ENCODE peak calls at places on chromosomes 11 and 22, in six cellular contexts. T is GM12878, V is vagina, F is stomach, O is transverse colon, U is upper lobe of left lung. E is an unnamed sample. For H3K4me1, the result is how much of the 10 kb centered on the place peaks cover.

GRCh38 chr11:43942651-43943356 is 367 bp downstream of the C11orf96 start:
- DNase-seq in T (no peak), O (no peak), V (no peak), F (no peak), U (no peak), E (no peak)

GRCh38 chr11:117011541-117011908 is 86.7 kb downstream of the SIK3 start:
- DNase-seq in T (no peak), F (no peak), O (no peak), U (no peak), V (no peak), E (no peak)

GRCh38 chr11:33899383-33900037 is 7.6 kb upstream of the LMO2 start:
- DNase-seq in U (no peak), O (peak), F (peak), T (no peak), V (no peak), E (no peak)

GRCh38 chr11:80182906-80183305 is 742.1 kb upstream of the TENM4 start:
- DNase-seq in T (no peak), V (no peak), F (no peak), O (no peak), U (no peak), E (no peak)

GRCh38 chr11:61762798-61763197 is 10.4 kb downstream of the MYRF start:
- DNase-seq in U (peak), F (no peak), T (no peak), O (no peak), V (no peak), E (no peak)

GRCh38 chr11:125586618-125587017 is 6.0 kb upstream of the STT3A start:
- DNase-seq in F (no peak), U (no peak), T (no peak), O (no peak), V (no peak), E (no peak)

GRCh38 chr11:4763096-4763495 is 6.6 kb downstream of the OR51F1 start:
- DNase-seq in V (no peak), U (no peak), O (no peak), T (peak), F (no peak), E (no peak)

GRCh38 chr22:20508815-20509271 is 1.4 kb downstream of the MED15 start:
- DNase-seq in V (no peak), O (no peak), U (no peak), T (no peak), F (no peak), E (no peak)

GRCh38 chr22:34914871-34915270 is 151.1 kb upstream of the ISX start:
- DNase-seq in O (no peak), T (no peak), U (no peak), F (no peak), V (no peak), E (no peak)

GRCh38 chr11:18106688-18107087 is 806 bp upstream of the SAAL1 start:
- DNase-seq in V (no peak), F (no peak), O (no peak), T (no peak), U (no peak), E (no peak)

DNA sequence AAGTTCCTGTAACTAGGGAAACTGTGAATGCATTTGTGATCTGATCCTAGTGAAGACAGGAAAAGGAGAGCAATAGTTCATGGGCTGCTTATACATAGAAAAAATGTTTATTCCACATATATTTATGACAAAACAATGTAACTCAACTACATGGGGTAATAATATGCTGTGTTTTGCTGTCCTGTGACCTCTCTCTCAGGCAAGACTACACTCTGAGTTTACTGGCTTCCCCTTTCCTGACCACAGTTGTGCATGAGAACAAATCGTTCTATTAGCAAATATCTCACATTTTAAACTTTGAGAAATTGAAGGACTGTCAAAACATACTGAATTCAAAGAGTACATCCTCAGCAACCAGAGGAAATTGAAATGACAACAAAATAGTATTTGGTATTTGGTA is 161.9 kb upstream of the TRPC6 start:
- DNase-seq in V (no peak), O (no peak), F (no peak), U (no peak), T (no peak), E (no peak)
- TF ChIP-seq POLR2AphosphoS5 in V (no peak), O (no peak), F (no peak), U (no peak), T (no peak), E (no peak)

DNA sequence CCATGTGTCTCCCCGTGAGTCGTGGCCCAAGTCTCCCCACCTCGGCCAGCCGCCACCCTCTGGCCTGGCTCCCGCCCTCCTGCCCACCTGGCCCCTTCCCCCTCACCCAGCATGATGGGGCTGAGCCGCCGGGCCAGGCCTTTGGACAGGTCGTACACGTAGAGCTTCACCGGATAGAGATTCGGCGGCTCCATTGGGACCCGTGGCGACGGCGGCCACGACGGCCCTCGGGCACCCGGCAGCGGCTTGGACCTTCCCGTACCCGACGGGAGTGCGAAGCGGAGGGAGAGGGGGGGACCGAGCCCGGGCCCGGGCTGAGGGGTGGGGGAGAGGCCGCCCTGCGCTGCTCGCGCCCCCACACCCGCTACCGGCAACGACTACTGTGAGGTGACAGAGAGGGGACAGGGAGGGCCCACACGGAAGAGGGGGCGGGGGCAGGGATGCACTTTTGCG is at the start of gene DESI1:
- DNase-seq in F (no peak), T (no peak), O (no peak), V (peak), U (no peak), E (peak)
- TF ChIP-seq POLR2A in F (no peak), T (peak), O (peak), V (peak), U (no peak), E (peak)

GRCh38 chr11:108666373-108666772 is 1.5 kb downstream of the DDX10 start:
- DNase-seq in O (no peak), V (no peak), F (no peak), U (no peak), T (no peak), E (no peak)

GRCh38 chr11:108669711-108670110 is 4.8 kb downstream of the DDX10 start:
- DNase-seq in F (no peak), O (no peak), V (no peak), T (no peak), U (no peak), E (no peak)

GRCh38 chr11:108669261-108669660 is 4.4 kb downstream of the DDX10 start:
- DNase-seq in T (no peak), V (no peak), O (no peak), F (no peak), U (no peak), E (no peak)

GRCh38 chr11:108670381-108670930 is 5.6 kb downstream of the DDX10 start:
- DNase-seq in T (no peak), U (no peak), O (no peak), F (no peak), V (no peak), E (no peak)

GRCh38 chr11:108672113-108672512 is 7.2 kb downstream of the DDX10 start:
- DNase-seq in V (no peak), U (no peak), T (no peak), F (no peak), O (no peak), E (no peak)
- H3K4me1 ChIP-seq in V (under half), U (under half), T (under half), F (under half), O (under half), E (under half)

GRCh38 chr22:46073683-46074504 is 76.4 kb upstream of the PPARA start:
- DNase-seq in F (peak), U (peak), V (no peak), O (peak), T (no peak), E (peak)

GRCh38 chr22:46071451-46072029 is 78.8 kb upstream of the PPARA start:
- DNase-seq in O (peak), T (no peak), F (peak), U (peak), V (no peak), E (peak)

GRCh38 chr22:46070722-46071450 is 79.4 kb upstream of the PPARA start:
- DNase-seq in T (no peak), O (peak), V (no peak), F (peak), U (peak), E (peak)

GRCh38 chr22:46072981-46073682 is 77.2 kb upstream of the PPARA start:
- DNase-seq in T (no peak), F (peak), O (peak), V (no peak), U (no peak), E (peak)

DNA sequence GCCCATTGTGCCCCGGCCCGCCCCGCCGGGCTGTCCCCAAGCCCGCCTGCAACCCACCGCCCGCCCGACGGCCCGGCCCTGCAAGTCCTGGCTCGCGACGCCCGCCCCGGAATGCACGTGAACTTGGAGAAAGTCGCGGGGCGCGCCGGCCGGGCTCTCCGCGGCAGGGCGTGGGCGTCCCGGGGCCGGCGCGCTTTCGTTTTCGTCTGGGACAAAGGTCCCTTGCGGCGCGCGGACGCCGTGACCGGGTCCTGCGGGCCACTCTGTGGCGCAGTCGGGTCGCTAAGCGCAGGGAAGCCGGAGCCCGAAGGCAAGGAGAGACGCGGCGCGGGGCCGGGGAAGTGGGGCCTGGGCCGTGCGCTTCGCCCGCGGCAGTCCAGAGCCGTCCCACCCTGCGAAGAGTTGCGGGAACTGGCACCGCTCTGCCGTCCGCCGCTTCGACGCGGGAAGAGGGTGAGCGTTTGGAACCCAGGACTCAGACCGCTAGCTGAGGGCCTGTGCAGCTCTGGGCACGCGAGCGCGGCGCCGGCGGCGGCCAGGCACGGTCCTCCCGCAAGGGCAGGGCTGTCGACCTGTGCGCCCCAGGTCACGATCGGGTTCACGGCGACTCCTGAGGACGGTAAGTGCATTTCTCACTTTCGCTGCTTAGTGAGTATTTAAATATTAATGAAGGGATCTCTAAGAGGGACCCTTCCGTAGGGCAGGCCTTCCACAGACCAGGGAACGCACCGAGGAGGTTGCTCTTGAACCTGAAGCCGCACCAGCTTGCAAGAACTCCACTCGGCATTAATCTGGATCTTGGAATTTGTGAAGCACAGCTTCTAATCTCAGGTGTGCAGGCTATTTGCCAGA is 78.1 kb upstream of the PPARA start:
- DNase-seq in O (peak), U (peak), F (peak), T (no peak), V (no peak), E (peak)
- TF ChIP-seq POLR2AphosphoS5 in O (peak), U (no peak), F (no peak), T (no peak), V (no peak), E (peak)

GRCh38 chr11:73374130-73374529 is 2.1 kb upstream of the RELT start:
- DNase-seq in F (no peak), U (no peak), T (no peak), O (no peak), V (no peak), E (no peak)

GRCh38 chr11:73379189-73379880 is 3.1 kb downstream of the RELT start:
- DNase-seq in F (peak), U (no peak), O (peak), V (no peak), T (no peak), E (no peak)

GRCh38 chr11:73375830-73376167 is 400 bp upstream of the RELT start:
- DNase-seq in V (no peak), U (no peak), F (no peak), T (no peak), O (no peak), E (no peak)

GRCh38 chr11:73376168-73376802 is at the start of gene RELT:
- DNase-seq in U (peak), O (peak), F (peak), V (no peak), T (peak), E (peak)

DNA sequence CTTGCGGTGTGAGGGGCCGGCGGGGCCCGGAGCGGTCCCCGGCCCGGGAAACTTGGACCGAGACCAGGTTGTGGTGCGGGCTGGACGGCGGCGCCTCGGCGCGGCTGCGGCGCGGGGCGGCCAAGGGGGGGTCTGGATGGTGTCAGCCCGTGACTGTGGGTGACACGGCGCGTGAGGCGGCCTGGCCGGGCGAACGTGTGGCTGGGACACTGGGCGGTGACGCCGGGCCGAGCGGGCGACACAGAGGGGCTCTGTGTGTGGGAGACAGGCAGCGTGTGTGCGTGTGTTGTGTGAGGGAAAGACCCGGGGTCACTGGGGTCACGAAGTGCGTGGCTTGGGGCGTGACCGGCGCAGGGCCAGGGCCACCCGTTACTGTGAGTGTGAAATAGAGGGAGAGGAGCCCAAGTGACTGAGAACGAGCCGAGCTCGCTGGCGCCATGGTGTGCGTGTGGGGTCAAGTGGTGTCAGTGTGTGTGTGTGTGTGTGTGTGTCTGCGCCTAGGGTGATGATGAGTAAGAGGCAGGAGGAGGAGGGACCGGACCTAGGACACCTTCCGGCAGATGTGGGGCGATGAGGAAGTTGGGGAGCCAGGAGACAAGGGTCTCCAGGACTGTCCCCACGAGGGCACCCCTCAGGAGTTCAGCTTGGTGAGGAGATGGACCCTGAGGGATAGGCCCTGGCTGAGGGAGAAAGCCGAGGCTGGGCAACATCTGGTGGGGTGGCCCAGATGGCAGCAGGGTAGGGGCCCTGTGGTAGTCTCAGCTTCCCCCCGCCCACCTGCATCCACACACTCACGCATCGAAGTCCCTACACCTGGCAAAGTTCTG is 817 bp downstream of the RELT start:
- DNase-seq in O (peak), U (peak), F (peak), V (no peak), T (no peak), E (peak)
- TF ChIP-seq POLR2A in O (peak), U (no peak), F (no peak), V (no peak), T (no peak), E (peak)

GRCh38 chr22:39243443-39244072 is 1.2 kb downstream of the PDGFB start:
- DNase-seq in F (no peak), O (no peak), V (no peak), U (peak), T (no peak), E (no peak)
- H3K4me1 ChIP-seq in F (half or more), O (half or more), V (half or more), U (half or more), T (under half), E (half or more)

GRCh38 chr11:35144103-35144741 is 5.3 kb downstream of the CD44 start:
- DNase-seq in U (no peak), V (no peak), F (peak), T (peak), O (peak), E (peak)
- TF ChIP-seq POLR2AphosphoS5 in U (peak), V (no peak), F (no peak), T (peak), O (no peak), E (peak)

GRCh38 chr11:7514099-7514725 is 413 bp downstream of the PPFIBP2 start:
- DNase-seq in V (no peak), F (no peak), U (peak), T (no peak), O (peak), E (no peak)
- TF ChIP-seq POLR2A in V (no peak), F (no peak), U (no peak), T (no peak), O (no peak), E (no peak)

DNA sequence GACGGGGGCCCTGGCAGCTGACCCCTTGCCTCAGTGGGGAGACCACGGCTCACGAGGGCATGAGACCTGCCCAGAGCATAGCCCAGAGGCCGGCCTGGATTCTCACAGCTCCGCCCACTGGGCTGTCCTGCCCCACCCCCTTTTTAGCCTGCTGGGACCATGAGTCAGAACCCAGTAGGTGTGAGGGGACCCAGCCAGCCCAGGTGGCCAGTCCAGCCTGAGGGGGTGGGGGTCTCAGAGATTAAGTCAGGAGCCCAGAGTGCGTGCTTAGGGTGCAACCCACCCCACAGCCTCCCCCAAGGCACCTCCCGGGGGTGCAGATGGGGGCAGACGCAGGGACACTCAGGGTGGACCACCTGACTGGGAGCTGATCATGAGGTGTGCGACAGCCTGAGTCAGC is 40.1 kb upstream of the PPARA start:
- DNase-seq in T (no peak), V (no peak), O (no peak), U (no peak), F (no peak), E (no peak)
- H3K4me1 ChIP-seq in T (under half), V (half or more), O (half or more), U (half or more), F (half or more), E (half or more)

GRCh38 chr11:47599821-47600377 is 5.7 kb upstream of the C1QTNF4 start:
- DNase-seq in F (no peak), U (no peak), O (no peak), V (no peak), T (no peak), E (no peak)
- TF ChIP-seq POLR2AphosphoS5 in F (no peak), U (no peak), O (no peak), V (no peak), T (no peak), E (no peak)

E was measured in spleen.